ENCODE peak calls at places on chromosome X, in ten cellular contexts. N is GM06990, O is RWPE1, C is transverse colon, U is epithelial cell of proximal tubule, I is PC-3, Y is astrocyte of the spinal cord, W is GM23338, E is neural crest cell, G is uterus. A is an unnamed sample.

GRCh38 chrX:150438165-150438564 is 75.0 kb downstream of the MAMLD1 start:
- DNase-seq in O (no peak), I (no peak), C (no peak), Y (no peak), W (no peak), N (no peak), U (no peak), E (no peak), G (no peak), A (no peak)

GRCh38 chrX:17403231-17403691 is 28.3 kb downstream of the NHS start:
- DNase-seq in E (no peak), Y (no peak), W (no peak), I (peak), N (no peak), G (no peak), O (no peak), U (no peak), C (no peak), A (no peak)

GRCh38 chrX:56833626-56834025 is 104.6 kb downstream of the NBDY start:
- DNase-seq in E (no peak), I (no peak), U (no peak), C (no peak), W (no peak), Y (no peak), G (no peak), N (no peak), O (peak), A (no peak)

GRCh38 chrX:115030635-115031034 is 13.2 kb upstream of the IL13RA2 start:
- DNase-seq in U (no peak), C (peak), N (no peak), O (peak), E (no peak), G (no peak), W (no peak), Y (no peak), I (peak), A (no peak)

GRCh38 chrX:105471597-105471996 is 251.1 kb upstream of the TEX13A start:
- DNase-seq in U (no peak), W (no peak), I (peak), G (no peak), E (no peak), C (no peak), O (no peak), N (no peak), Y (no peak), A (no peak)

GRCh38 chrX:12887141-12887540 is 19.3 kb upstream of the TLR8 start:
- DNase-seq in I (no peak), O (no peak), U (no peak), W (no peak), E (no peak), G (no peak), C (no peak), N (no peak), Y (no peak), A (no peak)

GRCh38 chrX:153865321-153865580 is 20.7 kb downstream of the L1CAM start:
- DNase-seq in I (no peak), O (no peak), G (no peak), C (no peak), U (no peak), Y (no peak), E (no peak), N (no peak), W (no peak), A (no peak)

GRCh38 chrX:136963973-136964372 is 69.8 kb downstream of the GPR101 start:
- DNase-seq in C (no peak), E (no peak), N (no peak), O (no peak), U (no peak), Y (no peak), I (no peak), W (no peak), G (no peak), A (no peak)

GRCh38 chrX:77275392-77275791 is 171.8 kb upstream of the FGF16 start:
- DNase-seq in W (no peak), E (no peak), G (no peak), U (no peak), N (no peak), I (no peak), Y (no peak), O (no peak), C (no peak), A (no peak)

GRCh38 chrX:29155286-29155685 is 568.0 kb downstream of the IL1RAPL1 start:
- DNase-seq in U (no peak), W (peak), G (no peak), I (no peak), E (no peak), O (no peak), N (no peak), Y (no peak), C (no peak), A (no peak)

GRCh38 chrX:41086627-41086932 is 1.3 kb downstream of the USP9X start:
- DNase-seq in E (no peak), N (no peak), C (no peak), I (peak), O (no peak), U (no peak), G (no peak), Y (no peak), W (no peak), A (no peak)

GRCh38 chrX:120308959-120309872 is 2.0 kb downstream of the TMEM255A start:
- DNase-seq in I (peak), C (peak), Y (peak), N (peak), G (peak), E (no peak), W (peak), U (no peak), O (peak), A (peak)

GRCh38 chrX:40012800-40013682 is 84.7 kb downstream of the BCOR start:
- DNase-seq in I (peak), G (peak), C (peak), W (peak), E (no peak), Y (peak), N (peak), O (peak), U (no peak), A (peak)

GRCh38 chrX:41526925-41527324 is 79.8 kb downstream of the NYX start:
- DNase-seq in Y (peak), E (no peak), O (no peak), C (no peak), W (no peak), I (peak), N (no peak), U (peak), G (no peak), A (no peak)

GRCh38 chrX:153878969-153879653 is 6.9 kb downstream of the L1CAM start:
- DNase-seq in C (no peak), E (peak), O (no peak), U (no peak), W (peak), N (no peak), Y (no peak), G (no peak), I (no peak), A (no peak)

GRCh38 chrX:85288992-85289723 is 45.4 kb downstream of the ZNF711 start:
- DNase-seq in I (no peak), C (no peak), O (no peak), E (no peak), W (peak), G (no peak), U (no peak), Y (no peak), N (no peak), A (no peak)

GRCh38 chrX:29947225-29947624 is 268.1 kb upstream of the MAGEB2 start:
- DNase-seq in O (no peak), W (no peak), Y (no peak), U (no peak), G (no peak), C (no peak), N (no peak), E (no peak), I (no peak), A (no peak)

GRCh38 chrX:15328131-15328530 is 7.2 kb downstream of the PIGA start:
- DNase-seq in N (no peak), W (no peak), G (no peak), Y (no peak), U (no peak), O (no peak), C (no peak), I (no peak), E (no peak), A (no peak)

GRCh38 chrX:27751976-27752375 is 55.8 kb upstream of the MAGEB10 start:
- DNase-seq in O (no peak), W (no peak), I (peak), Y (no peak), G (no peak), U (no peak), E (no peak), C (no peak), N (no peak), A (no peak)

GRCh38 chrX:110087485-110088356 is 84.8 kb downstream of the TMEM164 start:
- DNase-seq in U (peak), N (no peak), C (no peak), G (no peak), Y (peak), O (peak), I (peak), W (no peak), E (no peak), A (no peak)

GRCh38 chrX:154091678-154092077 is 5.8 kb downstream of the MECP2 start:
- DNase-seq in O (no peak), U (no peak), Y (no peak), G (no peak), C (no peak), I (no peak), N (no peak), E (no peak), W (no peak), A (no peak)

GRCh38 chrX:83860846-83861245 is at the start of gene CYLC1:
- DNase-seq in U (no peak), O (no peak), I (no peak), Y (no peak), N (no peak), G (no peak), E (no peak), C (no peak), W (no peak), A (no peak)

GRCh38 chrX:3076416-3076991 is 35.2 kb downstream of the ARSF start:
- DNase-seq in O (no peak), E (no peak), U (no peak), I (no peak), Y (no peak), W (peak), N (no peak), C (no peak), G (no peak), A (no peak)

GRCh38 chrX:8455600-8455999 is 9.0 kb upstream of the VCX3B start:
- DNase-seq in I (peak), E (no peak), U (no peak), G (no peak), C (no peak), O (peak), N (no peak), Y (no peak), W (peak), A (no peak)

GRCh38 chrX:57286507-57287251 is at the start of gene FAAH2:
- DNase-seq in U (peak), W (peak), I (peak), C (peak), N (peak), G (no peak), Y (no peak), E (no peak), O (peak), A (peak)

GRCh38 chrX:124240422-124240821 is 92.0 kb upstream of the TEX13D start:
- DNase-seq in N (no peak), U (no peak), W (no peak), G (no peak), C (no peak), I (no peak), Y (peak), E (no peak), O (no peak), A (no peak)

GRCh38 chrX:69126642-69127041 is 38.6 kb downstream of the PJA1 start:
- DNase-seq in Y (no peak), N (no peak), W (no peak), C (no peak), O (no peak), G (no peak), E (no peak), I (no peak), U (no peak), A (no peak)

GRCh38 chrX:70635227-70635626 is 190.6 kb downstream of the DLG3 start:
- DNase-seq in N (no peak), W (no peak), O (no peak), U (no peak), Y (no peak), C (no peak), G (no peak), E (no peak), I (no peak), A (no peak)

GRCh38 chrX:72685018-72685417 is 29.1 kb downstream of the PHKA1 start:
- DNase-seq in O (no peak), G (no peak), I (no peak), W (no peak), E (no peak), Y (no peak), U (no peak), C (no peak), N (no peak), A (no peak)

GRCh38 chrX:49276671-49277519 is 7.3 kb downstream of the PPP1R3F start:
- DNase-seq in N (no peak), U (no peak), C (no peak), G (no peak), E (no peak), Y (no peak), O (no peak), W (no peak), I (no peak), A (no peak)

GRCh38 chrX:2351999-2352995 is 148.5 kb downstream of the DHRSX start:
- DNase-seq in C (no peak), Y (peak), E (no peak), U (peak), I (peak), O (no peak), W (no peak), N (no peak), G (no peak), A (no peak)

GRCh38 chrX:46758956-46759644 is at the start of gene SLC9A7:
- DNase-seq in N (peak), O (peak), G (peak), E (peak), Y (peak), I (peak), W (peak), U (no peak), C (peak), A (peak)

GRCh38 chrX:46758163-46758955 is 559 bp downstream of the SLC9A7 start:
- DNase-seq in C (peak), Y (peak), N (peak), E (peak), I (peak), U (no peak), W (peak), G (no peak), O (no peak), A (no peak)

GRCh38 chrX:46757593-46757992 is 1.3 kb downstream of the SLC9A7 start:
- DNase-seq in W (no peak), N (no peak), E (no peak), G (no peak), C (no peak), Y (peak), I (peak), U (no peak), O (no peak), A (no peak)

GRCh38 chrX:46755656-46756055 is 3.3 kb downstream of the SLC9A7 start:
- DNase-seq in I (no peak), C (no peak), E (no peak), G (no peak), N (no peak), W (no peak), U (no peak), O (no peak), Y (no peak), A (no peak)

DNA sequence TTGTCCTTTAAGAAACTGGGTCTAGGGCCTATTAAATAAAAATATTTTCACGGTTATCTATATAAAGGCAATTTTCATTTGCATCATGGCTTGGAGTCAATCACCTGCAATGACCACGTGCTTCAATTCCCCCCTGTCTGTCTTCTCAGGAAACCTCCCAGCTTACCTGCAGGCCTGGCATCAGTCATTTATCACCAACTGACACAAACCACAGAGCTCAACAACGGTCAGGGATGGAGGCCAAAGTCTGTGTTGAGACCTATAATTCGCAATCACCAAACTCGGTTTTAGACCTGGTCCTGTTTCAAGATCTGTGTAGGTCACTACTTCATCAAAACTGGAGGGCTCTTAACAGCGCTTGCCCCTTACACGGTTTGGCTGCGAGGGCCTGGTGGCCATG is 1.9 kb downstream of the SLC9A7 start:
- DNase-seq in I (peak), U (no peak), G (no peak), E (no peak), O (no peak), C (no peak), W (no peak), N (peak), Y (no peak), A (no peak)
- TF ChIP-seq CTCF in I (no peak), U (no peak), G (no peak), E (no peak), O (no peak), C (no peak), W (no peak), N (no peak), Y (no peak), A (no peak)

GRCh38 chrX:7071390-7071789 is 76.1 kb upstream of the STS start:
- DNase-seq in C (no peak), W (no peak), Y (no peak), U (no peak), N (no peak), G (no peak), E (no peak), I (no peak), O (no peak), A (no peak)
- TF ChIP-seq CTCF in C (no peak), W (no peak), Y (no peak), U (no peak), N (no peak), G (no peak), E (no peak), I (no peak), O (no peak), A (no peak)

GRCh38 chrX:75155830-75156525 is at the start of gene ABCB7:
- DNase-seq in W (peak), C (peak), E (peak), O (peak), U (peak), I (peak), G (peak), Y (peak), N (peak), A (peak)
- TF ChIP-seq CTCF in W (no peak), C (no peak), E (no peak), O (no peak), U (peak), I (no peak), G (peak), Y (peak), N (no peak), A (no peak)

DNA sequence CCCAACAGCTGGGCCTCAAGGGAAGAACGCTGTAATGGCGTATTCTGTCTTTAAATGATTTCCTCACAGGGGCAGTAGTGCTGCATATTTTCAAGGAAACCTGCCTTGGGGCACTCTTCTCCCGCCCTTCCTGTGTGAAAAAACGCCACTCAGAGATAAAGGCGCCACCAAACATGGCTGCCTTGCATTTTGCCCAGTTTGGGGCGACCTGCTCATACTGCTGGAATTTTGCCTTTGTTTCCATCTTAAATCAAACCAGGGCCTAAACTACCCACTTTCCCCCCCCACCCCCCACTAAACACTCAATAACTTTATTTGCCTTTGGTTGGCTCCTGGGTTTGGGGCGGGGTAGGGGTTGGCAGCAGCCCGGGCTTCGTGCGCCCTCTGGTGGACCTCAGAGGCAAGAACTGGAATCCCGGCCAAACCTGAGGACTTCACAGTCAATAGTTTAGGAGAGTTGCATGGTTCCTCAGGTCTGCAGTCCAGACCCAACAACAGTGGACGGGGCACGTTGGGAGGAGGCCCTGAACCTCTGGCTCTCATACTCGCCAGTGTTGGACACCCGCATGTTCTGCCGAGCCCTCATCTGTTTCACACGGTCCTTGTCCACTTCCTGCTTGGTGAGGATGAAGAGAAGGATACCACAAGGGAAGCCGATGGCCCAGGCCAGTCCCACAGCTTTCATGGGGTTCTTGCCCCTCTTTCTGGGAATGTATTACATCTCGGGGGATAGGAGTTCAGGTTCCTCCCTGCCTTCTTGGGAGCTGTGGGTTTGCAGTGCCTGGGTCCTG is 220.1 kb upstream of the STK26 start:
- DNase-seq in I (peak), Y (peak), U (no peak), O (peak), W (peak), N (peak), C (peak), E (no peak), G (peak), A (peak)
- TF ChIP-seq CTCF in I (peak), Y (peak), U (peak), O (no peak), W (peak), N (peak), C (no peak), E (peak), G (peak), A (peak)

DNA sequence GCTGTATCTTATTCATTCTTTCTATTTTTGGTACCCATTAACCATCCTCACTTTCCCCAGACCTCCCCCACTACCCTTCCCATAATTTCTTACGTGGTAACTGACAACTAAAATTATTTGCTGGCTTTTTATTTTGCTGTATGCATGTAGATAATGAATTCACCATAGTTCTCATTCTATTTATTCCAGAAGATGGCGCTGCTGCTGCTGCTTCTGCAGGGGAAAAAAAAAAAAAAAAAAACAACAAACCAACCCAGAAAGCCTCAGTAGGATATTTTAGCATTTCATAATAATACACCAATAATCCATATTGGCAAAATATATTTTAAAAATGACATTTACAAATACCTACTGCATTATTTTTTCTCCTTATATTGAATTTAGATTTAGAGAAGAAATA is 416.6 kb upstream of the MAGEB18 start:
- DNase-seq in C (no peak), U (no peak), I (peak), W (peak), N (no peak), E (no peak), O (no peak), G (no peak), Y (peak), A (no peak)
- TF ChIP-seq CTCF in C (no peak), U (peak), I (no peak), W (peak), N (peak), E (peak), O (peak), G (no peak), Y (peak), A (no peak)

GRCh38 chrX:1006156-1006730 is 206.2 kb downstream of the CRLF2 start:
- DNase-seq in I (no peak), G (no peak), Y (no peak), C (no peak), U (no peak), O (no peak), W (no peak), N (no peak), E (no peak), A (no peak)
- TF ChIP-seq CTCF in I (no peak), G (no peak), Y (no peak), C (no peak), U (no peak), O (no peak), W (no peak), N (no peak), E (no peak), A (no peak)

DNA sequence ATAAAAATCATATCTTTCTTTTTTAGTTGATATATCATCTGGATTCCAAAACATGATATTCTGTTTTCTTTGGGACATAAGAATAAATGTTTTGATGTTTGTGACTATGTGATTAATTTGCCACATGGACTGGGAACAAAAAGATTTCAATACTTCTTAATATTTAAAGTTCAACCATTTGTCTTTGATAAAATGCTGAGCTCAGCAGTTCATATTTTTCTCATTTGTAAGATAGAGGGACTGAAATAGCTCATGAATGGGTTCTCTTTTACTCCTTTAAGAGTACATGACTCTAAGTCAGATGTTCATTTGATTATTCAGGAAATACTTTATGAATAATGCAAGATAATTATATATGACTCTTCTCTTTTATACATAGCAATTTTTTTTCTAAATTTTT is 205.9 kb upstream of the FAM47A start:
- DNase-seq in O (no peak), I (no peak), N (no peak), Y (no peak), G (no peak), C (no peak), E (no peak), U (no peak), W (no peak), A (no peak)
- TF ChIP-seq CTCF in O (no peak), I (no peak), N (no peak), Y (no peak), G (no peak), C (no peak), E (no peak), U (no peak), W (no peak), A (no peak)

GRCh38 chrX:31981546-31982062 is 909.8 kb upstream of the FTHL17 start:
- DNase-seq in U (no peak), C (no peak), E (no peak), N (no peak), W (no peak), Y (no peak), O (no peak), G (no peak), I (no peak), A (no peak)
- TF ChIP-seq CTCF in U (no peak), C (no peak), E (no peak), N (no peak), W (no peak), Y (no peak), O (no peak), G (no peak), I (no peak), A (no peak)

A was measured in lung.